ENCODE peak calls at places on chromosomes 16 and 17, in seven cellular contexts. A is substantia nigra; E is cardiac septum; N is activated CD4-positive, alpha-beta T cell treated with anti-CD3 and anti-CD28 coated beads, Interleukin-2, amount 50 U/mL, for 24 hours; X is HFF-Myc; Z is nephron progenitor cell; H is heart left ventricle. K is an unnamed sample.

GRCh38 chr16:68719993-68720489 is 17.1 kb upstream of the CDH1 start:
- DNase-seq in X (no peak), H (no peak), N (peak), Z (no peak), A (no peak), E (no peak), K (no peak)

GRCh38 chr17:83136931-83137330 is 57.5 kb downstream of the METRNL start:
- DNase-seq in H (no peak), E (peak), Z (no peak), N (no peak), A (no peak), X (no peak), K (no peak)

GRCh38 chr17:49996495-49997255 is 1.7 kb upstream of the DLX3 start:
- DNase-seq in Z (peak), H (peak), N (peak), E (peak), X (no peak), A (no peak), K (peak)

GRCh38 chr17:77282524-77283515 is 142.1 kb downstream of the SEC14L1 start:
- DNase-seq in H (no peak), A (no peak), N (no peak), X (no peak), E (no peak), Z (no peak), K (no peak)

GRCh38 chr17:3004150-3004801 is 59.1 kb downstream of the OR1D5 start:
- DNase-seq in N (peak), X (peak), E (peak), A (peak), H (peak), Z (no peak), K (no peak)

GRCh38 chr16:12703935-12704334 is 99.8 kb downstream of the CPPED1 start:
- DNase-seq in X (peak), N (no peak), E (no peak), H (no peak), Z (no peak), A (no peak), K (no peak)

GRCh38 chr17:79855331-79856124 is 16.3 kb upstream of the CBX4 start:
- DNase-seq in X (no peak), E (no peak), Z (no peak), N (no peak), A (no peak), H (no peak), K (no peak)

GRCh38 chr17:72972263-72972951 is 120.1 kb downstream of the SLC39A11 start:
- DNase-seq in X (no peak), E (no peak), N (no peak), A (no peak), Z (no peak), H (no peak), K (no peak)

GRCh38 chr16:11793840-11794239 is 3.2 kb downstream of the ZC3H7A start:
- DNase-seq in A (no peak), X (no peak), N (no peak), Z (no peak), H (no peak), E (no peak), K (no peak)

GRCh38 chr16:12439443-12440232 is 364.0 kb downstream of the CPPED1 start:
- DNase-seq in N (no peak), Z (no peak), E (no peak), A (no peak), X (no peak), H (no peak), K (no peak)

GRCh38 chr16:89051521-89052166 is 42.0 kb upstream of the ACSF3 start:
- DNase-seq in X (no peak), E (no peak), N (no peak), H (no peak), Z (peak), A (no peak), K (no peak)

GRCh38 chr17:76593338-76593737 is 7.7 kb upstream of the ST6GALNAC2 start:
- DNase-seq in N (no peak), Z (no peak), E (no peak), H (no peak), A (no peak), X (peak), K (no peak)

GRCh38 chr16:2333772-2334379 is 6.7 kb downstream of the ABCA3 start:
- DNase-seq in N (no peak), X (no peak), Z (no peak), H (no peak), E (no peak), A (no peak), K (no peak)